ENCODE peak calls at places on chromosomes 16 and 17, in six cellular contexts. U, R, B, D, M and Z are unnamed samples. For H3K9me3 and H3K4me1, the result is how much of the 10 kb centered on the place peaks cover.

GRCh38 chr17:17518019-17518418 is 21.8 kb upstream of the RASD1 start:
- DNase-seq in U (no peak), R (no peak), B (peak), D (peak), M (no peak), Z (no peak)

GRCh38 chr16:4972938-4973587 is 14.9 kb downstream of the SEC14L5 start:
- DNase-seq in U (no peak), R (peak), B (no peak), D (no peak), M (no peak), Z (no peak)

GRCh38 chr17:72273301-72274056 is 152.7 kb downstream of the SOX9 start:
- DNase-seq in U (no peak), R (no peak), B (no peak), D (no peak), M (no peak), Z (no peak)

GRCh38 chr16:8660841-8661301 is 13.5 kb upstream of the ABAT start:
- DNase-seq in U (peak), R (peak), B (peak), D (peak), M (peak), Z (peak)

GRCh38 chr17:36534117-36534880 is at the start of gene MYO19:
- DNase-seq in U (peak), R (peak), B (peak), D (peak), M (peak), Z (peak)

GRCh38 chr16:27333549-27333948 is 19.8 kb downstream of the IL4R start:
- DNase-seq in U (no peak), R (no peak), B (no peak), D (no peak), M (no peak), Z (no peak)

GRCh38 chr17:38568274-38568673 is 37.5 kb downstream of the SRCIN1 start:
- DNase-seq in U (no peak), R (no peak), B (no peak), D (no peak), M (no peak), Z (no peak)

GRCh38 chr17:61260061-61260797 is 139.4 kb upstream of the TBX2 start:
- DNase-seq in U (no peak), R (no peak), B (no peak), D (no peak), M (no peak), Z (no peak)

GRCh38 chr16:57191056-57191536 is 5.0 kb downstream of the RSPRY1 start:
- DNase-seq in U (no peak), R (no peak), B (no peak), D (peak), M (no peak), Z (no peak)

GRCh38 chr17:44473367-44473766 is 29.8 kb downstream of the GPATCH8 start:
- DNase-seq in U (no peak), R (no peak), B (no peak), D (peak), M (no peak), Z (no peak)

GRCh38 chr16:75477680-75478473 is 13.4 kb upstream of the TMEM170A start:
- DNase-seq in U (no peak), R (no peak), B (no peak), D (no peak), M (no peak), Z (no peak)

GRCh38 chr17:17737938-17738894 is 57.0 kb downstream of the RAI1 start:
- DNase-seq in U (peak), R (no peak), B (peak), D (peak), M (no peak), Z (no peak)

GRCh38 chr17:17508641-17509591 is 12.7 kb upstream of the RASD1 start:
- DNase-seq in U (no peak), R (no peak), B (no peak), D (peak), M (no peak), Z (no peak)

GRCh38 chr16:28977703-28978641 is 3.4 kb downstream of the SPNS1 start:
- DNase-seq in U (no peak), R (no peak), B (no peak), D (peak), M (no peak), Z (no peak)

GRCh38 chr16:52863000-52863399 is 189.7 kb downstream of the CHD9NB start:
- DNase-seq in U (no peak), R (no peak), B (no peak), D (no peak), M (no peak), Z (no peak)

GRCh38 chr17:18190629-18191028 is 7.0 kb downstream of the ALKBH5 start:
- DNase-seq in U (no peak), R (no peak), B (no peak), D (no peak), M (no peak), Z (no peak)

GRCh38 chr17:17412331-17412730 is 64.5 kb upstream of the MED9 start:
- DNase-seq in U (no peak), R (no peak), B (no peak), D (no peak), M (no peak), Z (no peak)

GRCh38 chr17:61754124-61754523 is 109.2 kb downstream of the BRIP1 start:
- DNase-seq in U (no peak), R (no peak), B (no peak), D (no peak), M (no peak), Z (no peak)

GRCh38 chr17:34675143-34675542 is 95.8 kb downstream of the TMEM132E start:
- DNase-seq in U (no peak), R (no peak), B (no peak), D (no peak), M (no peak), Z (no peak)

GRCh38 chr17:67258836-67259468 is 14.0 kb upstream of the HELZ start:
- DNase-seq in U (no peak), R (no peak), B (no peak), D (no peak), M (no peak), Z (no peak)

GRCh38 chr16:48117217-48118105 is 38.3 kb downstream of the ABCC12 start:
- DNase-seq in U (no peak), R (peak), B (peak), D (peak), M (peak), Z (no peak)

GRCh38 chr16:61813339-61813738 is 222.9 kb downstream of the CDH8 start:
- DNase-seq in U (no peak), R (no peak), B (no peak), D (no peak), M (no peak), Z (no peak)

GRCh38 chr17:27082023-27082774 is 211.7 kb upstream of the WSB1 start:
- DNase-seq in U (no peak), R (no peak), B (no peak), D (no peak), M (no peak), Z (no peak)

GRCh38 chr16:80741716-80742115 is 62.7 kb downstream of the CDYL2 start:
- DNase-seq in U (no peak), R (no peak), B (no peak), D (no peak), M (no peak), Z (no peak)

GRCh38 chr17:72422505-72423285 is 301.9 kb downstream of the SOX9 start:
- DNase-seq in U (no peak), R (no peak), B (peak), D (no peak), M (no peak), Z (peak)

GRCh38 chr16:60641067-60641466 is 1395.2 kb downstream of the CDH8 start:
- DNase-seq in U (no peak), R (no peak), B (no peak), D (no peak), M (no peak), Z (no peak)
- H3K9me3 ChIP-seq in U (under half), R (under half), B (under half), D (under half), M (under half), Z (under half)

GRCh38 chr16:81843243-81843582 is 64.1 kb downstream of the PLCG2 start:
- DNase-seq in U (no peak), R (no peak), B (no peak), D (no peak), M (no peak), Z (no peak)

GRCh38 chr16:81841709-81842108 is 62.6 kb downstream of the PLCG2 start:
- DNase-seq in U (no peak), R (no peak), B (no peak), D (no peak), M (no peak), Z (no peak)

GRCh38 chr16:81838794-81839193 is 59.7 kb downstream of the PLCG2 start:
- DNase-seq in U (no peak), R (no peak), B (no peak), D (peak), M (no peak), Z (no peak)

GRCh38 chr16:81846105-81846504 is 67.0 kb downstream of the PLCG2 start:
- DNase-seq in U (no peak), R (no peak), B (no peak), D (no peak), M (no peak), Z (no peak)

DNA sequence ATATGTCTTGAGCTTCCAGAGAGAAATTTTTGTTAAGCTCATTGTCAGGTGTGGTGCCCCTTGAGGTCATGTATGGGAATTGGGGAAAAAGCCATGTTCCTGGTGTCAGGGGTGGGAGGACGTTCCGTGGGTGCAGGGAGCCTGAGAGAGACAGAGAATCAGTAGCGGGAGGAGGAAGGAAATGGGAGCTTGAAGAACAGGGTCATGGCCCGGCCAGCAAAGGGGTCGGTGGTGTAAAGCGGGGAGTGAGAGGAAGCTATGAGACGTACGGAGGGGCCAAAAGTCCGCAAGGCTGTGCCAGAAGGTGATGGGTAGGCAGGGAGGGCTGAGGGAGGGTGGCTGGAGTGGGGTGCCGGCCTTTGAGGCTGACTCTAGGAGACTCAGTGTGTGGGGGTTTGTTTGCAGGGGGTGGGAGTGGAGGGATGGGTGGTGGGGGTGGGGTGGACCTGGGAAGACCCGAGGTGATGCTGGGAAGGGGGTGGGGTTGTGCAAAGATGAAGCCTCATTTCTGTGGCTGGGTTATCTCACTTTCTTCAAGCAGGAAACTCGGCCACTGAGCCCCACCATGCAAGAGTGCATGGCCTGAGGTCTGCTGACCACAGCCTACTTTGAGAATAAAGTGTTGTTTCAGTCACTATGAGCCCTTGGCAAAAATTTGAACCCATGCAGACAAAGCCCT is 63.6 kb downstream of the PLCG2 start:
- DNase-seq in U (no peak), R (no peak), B (no peak), D (no peak), M (no peak), Z (no peak)
- H3K4me1 ChIP-seq in U (under half), R (under half), B (under half), D (under half), M (under half), Z (under half)

GRCh38 chr16:82846806-82847205 is 220.0 kb downstream of the CDH13 start:
- DNase-seq in U (no peak), R (no peak), B (no peak), D (no peak), M (no peak), Z (no peak)

GRCh38 chr16:82843606-82844271 is 217.0 kb downstream of the CDH13 start:
- DNase-seq in U (no peak), R (no peak), B (no peak), D (no peak), M (no peak), Z (no peak)

GRCh38 chr16:82852388-82852998 is 225.7 kb downstream of the CDH13 start:
- DNase-seq in U (no peak), R (no peak), B (no peak), D (no peak), M (no peak), Z (no peak)

GRCh38 chr16:82845076-82845475 is 218.3 kb downstream of the CDH13 start:
- DNase-seq in U (no peak), R (no peak), B (no peak), D (no peak), M (no peak), Z (no peak)

GRCh38 chr16:82848013-82848412 is 221.2 kb downstream of the CDH13 start:
- DNase-seq in U (no peak), R (no peak), B (no peak), D (no peak), M (no peak), Z (no peak)
- H3K9me3 ChIP-seq in U (under half), R (under half), B (under half), D (under half), M (under half), Z (under half)

GRCh38 chr16:72937360-72937759 is 110.6 kb downstream of the ZFHX3 start:
- DNase-seq in U (no peak), R (peak), B (no peak), D (no peak), M (no peak), Z (no peak)

GRCh38 chr16:72937916-72938315 is 110.0 kb downstream of the ZFHX3 start:
- DNase-seq in U (no peak), R (no peak), B (no peak), D (no peak), M (no peak), Z (no peak)

GRCh38 chr16:72935896-72936295 is 112.0 kb downstream of the ZFHX3 start:
- DNase-seq in U (no peak), R (peak), B (no peak), D (no peak), M (no peak), Z (peak)

GRCh38 chr16:72934661-72935403 is 113.1 kb downstream of the ZFHX3 start:
- DNase-seq in U (no peak), R (peak), B (no peak), D (peak), M (no peak), Z (no peak)

GRCh38 chr16:72936408-72936807 is 111.5 kb downstream of the ZFHX3 start:
- DNase-seq in U (no peak), R (no peak), B (no peak), D (no peak), M (no peak), Z (no peak)
- H3K4me1 ChIP-seq in U (under half), R (under half), B (under half), D (under half), M (under half), Z (half or more)

GRCh38 chr17:82947051-82947991 is 107.5 kb upstream of the ZNF750 start:
- DNase-seq in U (peak), R (peak), B (no peak), D (no peak), M (no peak), Z (no peak)
- H3K9me3 ChIP-seq in U (under half), R (under half), B (under half), D (under half), M (half or more), Z (under half)

GRCh38 chr17:76138896-76139248 is 2.2 kb downstream of the FOXJ1 start:
- DNase-seq in U (no peak), R (no peak), B (no peak), D (peak), M (no peak), Z (no peak)

GRCh38 chr17:76137351-76138233 is 3.5 kb downstream of the FOXJ1 start:
- DNase-seq in U (no peak), R (no peak), B (no peak), D (peak), M (no peak), Z (no peak)

GRCh38 chr17:76137026-76137350 is 4.1 kb downstream of the FOXJ1 start:
- DNase-seq in U (no peak), R (no peak), B (no peak), D (peak), M (no peak), Z (no peak)

GRCh38 chr17:76139261-76139752 is 1.7 kb downstream of the FOXJ1 start:
- DNase-seq in U (no peak), R (no peak), B (no peak), D (no peak), M (no peak), Z (no peak)

DNA sequence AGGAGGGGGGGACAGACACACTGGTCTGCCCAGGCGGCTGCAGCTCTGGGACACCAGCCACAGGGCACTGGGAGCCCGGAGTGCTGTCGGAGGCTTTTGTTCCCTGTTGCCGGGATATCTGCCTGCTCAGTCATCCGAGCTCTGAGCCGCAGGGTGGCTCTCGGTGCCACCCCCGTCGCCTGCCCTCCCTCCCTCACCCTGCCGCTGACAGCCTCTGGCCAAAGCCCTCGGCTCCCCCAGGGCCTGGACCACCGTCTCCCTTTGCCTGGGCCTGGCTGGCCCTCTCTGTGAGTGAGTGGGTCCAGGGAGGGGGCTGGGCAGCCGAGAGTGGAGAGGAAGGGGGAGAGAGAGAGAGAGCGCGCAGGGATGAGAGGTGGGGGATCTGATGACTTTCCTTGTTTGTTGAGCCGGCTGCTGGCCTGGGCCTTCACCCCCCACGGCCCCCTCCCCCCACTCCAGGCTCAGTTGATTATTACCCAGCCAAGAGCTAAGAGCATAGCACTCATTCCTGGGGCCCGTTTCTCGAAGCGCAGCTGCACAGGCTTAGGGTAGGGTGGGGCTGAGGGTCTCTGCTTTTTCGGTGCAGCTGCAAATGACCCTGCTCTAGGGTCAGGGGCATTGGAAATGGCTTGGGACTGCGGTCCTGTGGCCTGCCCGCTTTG is 2.7 kb downstream of the FOXJ1 start:
- DNase-seq in U (no peak), R (no peak), B (no peak), D (peak), M (peak), Z (no peak)
- H3K4me1 ChIP-seq in U (under half), R (under half), B (under half), D (under half), M (half or more), Z (under half)

DNA sequence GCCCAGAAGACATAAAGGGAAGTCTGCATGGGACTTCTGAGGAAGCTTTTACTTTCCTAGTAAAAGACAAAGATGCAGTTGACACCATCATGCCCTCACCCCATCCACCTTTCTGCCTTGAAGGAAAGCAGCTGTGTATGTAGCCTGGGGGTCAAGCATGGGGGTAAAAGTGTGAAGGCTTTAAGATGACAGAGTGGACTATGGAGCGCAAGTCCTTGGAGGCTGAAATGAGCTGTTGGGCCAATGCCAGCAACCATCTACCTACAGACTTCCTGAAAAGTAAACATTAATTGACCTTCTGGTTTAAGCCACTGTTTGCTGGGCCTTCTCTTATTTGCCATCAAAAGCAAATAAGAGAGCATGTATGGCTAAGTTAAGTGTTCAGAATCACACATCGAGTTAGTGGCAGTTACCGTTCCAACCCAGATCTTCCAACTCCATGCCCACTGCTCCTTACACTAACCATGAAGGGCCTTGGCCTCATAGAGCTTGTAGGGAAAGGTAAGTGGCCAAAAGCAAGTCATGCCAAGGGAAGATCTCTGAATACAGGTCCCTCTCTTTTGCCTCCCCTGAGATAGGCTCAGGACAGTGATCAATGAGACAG is 30.0 kb downstream of the SLC13A5 start:
- DNase-seq in U (no peak), R (no peak), B (no peak), D (no peak), M (no peak), Z (no peak)
- H3K9me3 ChIP-seq in U (under half), R (under half), B (under half), D (under half), M (under half), Z (under half)

GRCh38 chr17:77371117-77371887 is 230.5 kb downstream of the SEC14L1 start:
- DNase-seq in U (peak), R (peak), B (no peak), D (peak), M (no peak), Z (no peak)
- H3K4me1 ChIP-seq in U (under half), R (under half), B (under half), D (half or more), M (under half), Z (under half)